ENCODE peak calls at places on chromosome 15, in four cellular contexts. I is neural progenitor cell, H is pancreas, L is GM06990. R is an unnamed sample.

GRCh38 chr15:34282384-34282783 is 55.2 kb downstream of the SLC12A6 start:
- DNase-seq in L (no peak), I (no peak), H (no peak), R (no peak)

GRCh38 chr15:100914876-100915275 is 4.3 kb upstream of the LRRK1 start:
- DNase-seq in H (no peak), I (peak), L (no peak), R (no peak)

GRCh38 chr15:83999396-84000120 is 236.0 kb upstream of the GOLGA6L4 start:
- DNase-seq in I (no peak), L (no peak), H (no peak), R (no peak)

GRCh38 chr15:92391640-92392039 is 2.0 kb upstream of the ST8SIA2 start:
- DNase-seq in I (peak), H (no peak), L (no peak), R (peak)

GRCh38 chr15:91911878-91912277 is 58.4 kb downstream of the SLCO3A1 start:
- DNase-seq in L (no peak), I (no peak), H (no peak), R (no peak)

GRCh38 chr15:66760358-66760967 is 58.4 kb downstream of the SMAD6 start:
- DNase-seq in H (no peak), I (no peak), L (no peak), R (no peak)

GRCh38 chr15:73105064-73105463 is 52.8 kb downstream of the NEO1 start:
- DNase-seq in L (no peak), I (no peak), H (no peak), R (no peak)

GRCh38 chr15:87681054-87681453 is 575.5 kb downstream of the NTRK3 start:
- DNase-seq in L (no peak), I (no peak), H (no peak), R (peak)

GRCh38 chr15:98547741-98548166 is 100.6 kb upstream of the IGF1R start:
- DNase-seq in H (no peak), L (no peak), I (peak), R (no peak)

DNA sequence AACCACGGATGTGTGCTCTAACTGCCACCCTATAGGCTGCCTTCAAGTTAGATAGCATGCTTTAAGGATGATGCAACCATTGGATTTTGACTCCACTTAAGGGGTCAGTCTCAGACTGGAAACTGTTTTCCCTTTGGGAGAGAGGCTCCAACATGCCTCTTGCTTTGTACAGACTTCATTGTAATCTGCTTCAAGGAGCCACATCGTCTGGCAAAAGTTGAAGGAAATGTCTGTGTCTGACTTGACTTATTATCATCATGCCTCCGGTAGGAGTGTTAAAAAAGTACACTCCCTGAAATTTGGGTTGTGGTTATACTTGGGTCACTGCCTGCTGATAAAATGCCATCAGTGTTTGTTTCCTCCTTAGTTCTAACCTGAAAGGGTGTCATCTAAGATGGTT is 245.4 kb upstream of the CDIN1 start:
- DNase-seq in H (no peak), I (no peak), L (no peak), R (no peak)
- H3K4me3 ChIP-seq in H (no peak), I (no peak), L (no peak), R (no peak)

GRCh38 chr15:63381301-63382192 is at the start of gene CA12:
- DNase-seq in H (peak), I (peak), L (peak), R (no peak)
- H3K4me3 ChIP-seq in H (peak), I (peak), L (no peak), R (no peak)

DNA sequence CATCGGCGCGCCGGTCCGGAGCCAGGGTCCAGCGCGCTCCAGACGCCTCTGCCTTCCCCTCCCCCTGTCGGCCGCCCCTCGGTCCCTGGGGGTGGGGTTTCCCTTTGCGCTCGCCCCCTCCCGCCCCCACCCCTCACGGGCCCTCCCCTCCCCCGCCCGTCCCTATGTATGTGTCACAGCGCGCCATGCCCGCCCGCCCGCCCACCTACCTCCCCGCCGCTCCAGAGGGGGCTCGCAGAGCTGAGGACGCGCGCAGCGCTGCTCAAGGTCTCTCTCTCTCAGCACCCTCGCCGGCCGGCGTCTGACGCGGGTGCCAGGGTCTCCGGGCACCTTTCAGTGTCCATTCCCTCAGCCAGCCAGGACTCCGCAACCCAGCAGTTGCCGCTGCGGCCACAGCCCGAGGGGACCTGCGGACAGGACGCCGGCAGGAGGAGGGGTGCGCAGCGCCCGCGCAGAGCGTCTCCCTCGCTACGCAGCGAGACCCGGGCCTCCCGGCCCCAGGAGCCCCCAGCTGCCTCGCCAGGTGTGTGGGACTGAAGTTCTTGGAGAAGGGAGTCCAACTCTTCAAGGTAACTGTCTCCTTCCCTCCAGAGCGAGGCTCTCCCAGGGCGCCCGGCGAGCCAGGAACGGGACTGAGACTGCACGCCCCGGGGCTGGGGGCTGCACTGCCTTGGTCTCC is at the start of gene ACAN:
- DNase-seq in I (peak), L (no peak), H (no peak), R (no peak)
- H3K4me3 ChIP-seq in I (peak), L (no peak), H (no peak), R (no peak)

GRCh38 chr15:74889882-74890768 is at the start of gene MPI:
- DNase-seq in L (peak), I (peak), H (peak), R (peak)
- H3K4me3 ChIP-seq in L (peak), I (peak), H (peak), R (peak)

DNA sequence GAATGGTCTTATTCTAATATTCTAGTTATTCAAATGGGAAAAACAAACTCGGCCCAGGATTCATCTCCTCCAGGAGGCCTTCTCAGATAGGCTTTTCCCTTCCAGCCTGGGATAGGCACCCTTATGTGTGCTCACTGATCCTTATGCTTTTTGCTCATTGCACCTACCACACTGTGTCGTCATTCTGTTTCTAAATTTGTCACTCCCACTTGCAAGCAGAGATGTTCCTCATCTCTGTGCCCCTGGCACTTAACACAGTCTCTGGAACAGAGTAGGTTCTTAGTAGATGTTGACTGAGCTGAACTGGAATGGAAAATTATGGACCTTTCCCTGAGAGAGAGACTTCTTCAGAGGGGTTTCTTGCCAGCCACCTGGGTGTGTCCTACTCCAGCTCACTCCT is 18.7 kb upstream of the SPG11 start:
- DNase-seq in L (no peak), I (no peak), H (no peak), R (no peak)
- H3K4me3 ChIP-seq in L (no peak), I (no peak), H (no peak), R (no peak)

GRCh38 chr15:90640862-90641261 is 76.3 kb upstream of the BLM start:
- DNase-seq in L (no peak), H (no peak), I (no peak), R (no peak)

GRCh38 chr15:90643301-90643632 is 73.9 kb upstream of the BLM start:
- DNase-seq in H (no peak), L (no peak), I (no peak), R (no peak)

GRCh38 chr15:90644526-90644925 is 72.6 kb upstream of the BLM start:
- DNase-seq in H (no peak), L (no peak), I (no peak), R (no peak)

GRCh38 chr15:90641581-90642463 is 75.3 kb upstream of the BLM start:
- DNase-seq in H (no peak), L (no peak), I (no peak), R (no peak)

GRCh38 chr15:90642464-90643300 is 74.5 kb upstream of the BLM start:
- DNase-seq in H (no peak), L (no peak), I (no peak), R (no peak)
- H3K4me3 ChIP-seq in H (no peak), L (no peak), I (no peak), R (no peak)

GRCh38 chr15:96255599-96255998 is 74.9 kb upstream of the NR2F2 start:
- DNase-seq in L (no peak), I (no peak), H (no peak), R (no peak)
- H3K4me3 ChIP-seq in L (no peak), I (no peak), H (no peak), R (no peak)

GRCh38 chr15:85563328-85563727 is 182.9 kb downstream of the AKAP13 start:
- DNase-seq in I (peak), H (no peak), L (no peak), R (no peak)

GRCh38 chr15:85564686-85565085 is 184.3 kb downstream of the AKAP13 start:
- DNase-seq in H (no peak), I (no peak), L (no peak), R (no peak)

GRCh38 chr15:85559530-85559929 is 179.1 kb downstream of the AKAP13 start:
- DNase-seq in H (no peak), I (no peak), L (no peak), R (no peak)

GRCh38 chr15:85562824-85563223 is 182.4 kb downstream of the AKAP13 start:
- DNase-seq in H (peak), L (no peak), I (no peak), R (no peak)

DNA sequence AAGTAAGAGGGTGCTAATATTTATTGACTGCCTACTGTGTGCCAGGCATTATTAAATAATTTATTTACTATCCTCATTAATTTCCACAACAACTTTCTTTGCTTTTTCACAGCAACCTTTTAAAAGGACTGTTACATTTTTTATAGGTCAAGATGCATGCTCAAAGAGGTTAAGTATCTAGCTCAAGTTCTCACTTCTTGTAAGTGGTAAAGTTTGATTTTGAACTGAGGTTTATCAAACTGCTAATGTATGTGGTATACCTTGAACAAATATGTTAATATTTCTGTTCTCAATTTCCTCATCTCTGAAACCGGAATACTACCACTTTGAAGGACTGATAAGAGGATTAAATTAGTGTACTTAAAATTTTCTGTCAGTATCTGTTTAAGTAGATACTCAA is 183.3 kb downstream of the AKAP13 start:
- DNase-seq in L (no peak), I (no peak), H (no peak), R (no peak)
- H3K4me3 ChIP-seq in L (no peak), I (no peak), H (no peak), R (no peak)

GRCh38 chr15:64703632-64703959 is 71.8 kb downstream of the RBPMS2 start:
- DNase-seq in I (no peak), H (no peak), L (no peak), R (no peak)
- H3K4me3 ChIP-seq in I (peak), H (peak), L (peak), R (peak)